ENCODE peak calls at places on chromosomes 11 and 22, in ten cellular contexts. One of them, this sample, is unnamed.

GRCh38 chr22:19056951-19057401 is 65.2 kb downstream of the DGCR2 start:
- DNase-seq in AG09319: no peak
- DNase-seq in amygdala: no peak
- DNase-seq in KBM-7: no peak
- DNase-seq in midbrain: no peak
- DNase-seq in GM23248: no peak
- DNase-seq in GM06990: no peak
- DNase-seq in activated CD8-positive, alpha-beta memory T cell treated with anti-CD3 and anti-CD28 coated beads, Interleukin-2, amount 50 U/mL, for 48 hours: peak
- DNase-seq in GM12891: no peak
- DNase-seq in HTR-8/SVneo: no peak
- DNase-seq in this sample: no peak

GRCh38 chr11:112834277-112834755 is 126.9 kb upstream of the NCAM1 start:
- DNase-seq in GM12891: no peak
- DNase-seq in HTR-8/SVneo: no peak
- DNase-seq in amygdala: peak
- DNase-seq in activated CD8-positive, alpha-beta memory T cell treated with anti-CD3 and anti-CD28 coated beads, Interleukin-2, amount 50 U/mL, for 48 hours: no peak
- DNase-seq in KBM-7: no peak
- DNase-seq in GM06990: no peak
- DNase-seq in midbrain: peak
- DNase-seq in AG09319: no peak
- DNase-seq in GM23248: no peak
- DNase-seq in this sample: no peak

GRCh38 chr11:64234840-64235379 is 526 bp downstream of the VEGFB start:
- DNase-seq in KBM-7: no peak
- DNase-seq in GM23248: peak
- DNase-seq in AG09319: no peak
- DNase-seq in GM12891: no peak
- DNase-seq in activated CD8-positive, alpha-beta memory T cell treated with anti-CD3 and anti-CD28 coated beads, Interleukin-2, amount 50 U/mL, for 48 hours: peak
- DNase-seq in amygdala: no peak
- DNase-seq in GM06990: peak
- DNase-seq in HTR-8/SVneo: peak
- DNase-seq in midbrain: no peak
- DNase-seq in this sample: no peak

GRCh38 chr22:37148742-37149665 is 712 bp downstream of the IL2RB start:
- DNase-seq in amygdala: no peak
- DNase-seq in midbrain: no peak
- DNase-seq in GM12891: no peak
- DNase-seq in KBM-7: no peak
- DNase-seq in activated CD8-positive, alpha-beta memory T cell treated with anti-CD3 and anti-CD28 coated beads, Interleukin-2, amount 50 U/mL, for 48 hours: no peak
- DNase-seq in AG09319: no peak
- DNase-seq in GM06990: no peak
- DNase-seq in HTR-8/SVneo: no peak
- DNase-seq in GM23248: no peak
- DNase-seq in this sample: no peak

GRCh38 chr11:60939828-60940227 is 12.1 kb downstream of the SLC15A3 start:
- DNase-seq in KBM-7: no peak
- DNase-seq in AG09319: no peak
- DNase-seq in HTR-8/SVneo: no peak
- DNase-seq in activated CD8-positive, alpha-beta memory T cell treated with anti-CD3 and anti-CD28 coated beads, Interleukin-2, amount 50 U/mL, for 48 hours: no peak
- DNase-seq in GM12891: no peak
- DNase-seq in amygdala: no peak
- DNase-seq in GM23248: peak
- DNase-seq in midbrain: no peak
- DNase-seq in GM06990: no peak
- DNase-seq in this sample: no peak

GRCh38 chr22:19012308-19012990 is 76.4 kb upstream of the PRODH start:
- DNase-seq in KBM-7: no peak
- DNase-seq in HTR-8/SVneo: no peak
- DNase-seq in GM23248: no peak
- DNase-seq in GM12891: no peak
- DNase-seq in AG09319: no peak
- DNase-seq in activated CD8-positive, alpha-beta memory T cell treated with anti-CD3 and anti-CD28 coated beads, Interleukin-2, amount 50 U/mL, for 48 hours: no peak
- DNase-seq in amygdala: no peak
- DNase-seq in midbrain: no peak
- DNase-seq in GM06990: no peak
- DNase-seq in this sample: no peak

GRCh38 chr11:1542267-1542666 is 29.8 kb downstream of the DUSP8 start:
- DNase-seq in HTR-8/SVneo: no peak
- DNase-seq in GM12891: no peak
- DNase-seq in amygdala: no peak
- DNase-seq in GM06990: no peak
- DNase-seq in midbrain: no peak
- DNase-seq in AG09319: no peak
- DNase-seq in GM23248: no peak
- DNase-seq in activated CD8-positive, alpha-beta memory T cell treated with anti-CD3 and anti-CD28 coated beads, Interleukin-2, amount 50 U/mL, for 48 hours: no peak
- DNase-seq in KBM-7: no peak
- DNase-seq in this sample: no peak

GRCh38 chr22:46907578-46908215 is 145.2 kb downstream of the TBC1D22A start:
- DNase-seq in HTR-8/SVneo: no peak
- DNase-seq in amygdala: no peak
- DNase-seq in AG09319: no peak
- DNase-seq in midbrain: no peak
- DNase-seq in KBM-7: no peak
- DNase-seq in GM23248: no peak
- DNase-seq in GM12891: no peak
- DNase-seq in activated CD8-positive, alpha-beta memory T cell treated with anti-CD3 and anti-CD28 coated beads, Interleukin-2, amount 50 U/mL, for 48 hours: no peak
- DNase-seq in GM06990: no peak
- DNase-seq in this sample: no peak

GRCh38 chr11:18457435-18457834 is 1.8 kb downstream of the LDHAL6A start:
- DNase-seq in activated CD8-positive, alpha-beta memory T cell treated with anti-CD3 and anti-CD28 coated beads, Interleukin-2, amount 50 U/mL, for 48 hours: no peak
- DNase-seq in GM06990: no peak
- DNase-seq in GM12891: no peak
- DNase-seq in HTR-8/SVneo: peak
- DNase-seq in KBM-7: no peak
- DNase-seq in GM23248: no peak
- DNase-seq in midbrain: no peak
- DNase-seq in amygdala: no peak
- DNase-seq in AG09319: no peak
- DNase-seq in this sample: no peak

GRCh38 chr11:64990222-64990918 is 6.4 kb downstream of the BATF2 start:
- DNase-seq in GM12891: no peak
- DNase-seq in amygdala: no peak
- DNase-seq in activated CD8-positive, alpha-beta memory T cell treated with anti-CD3 and anti-CD28 coated beads, Interleukin-2, amount 50 U/mL, for 48 hours: no peak
- DNase-seq in KBM-7: no peak
- DNase-seq in GM23248: no peak
- DNase-seq in midbrain: no peak
- DNase-seq in AG09319: no peak
- DNase-seq in GM06990: no peak
- DNase-seq in HTR-8/SVneo: no peak
- DNase-seq in this sample: no peak

GRCh38 chr22:45226681-45227186 is 14.0 kb downstream of the KIAA0930 start:
- DNase-seq in AG09319: no peak
- DNase-seq in GM12891: no peak
- DNase-seq in HTR-8/SVneo: no peak
- DNase-seq in amygdala: peak
- DNase-seq in activated CD8-positive, alpha-beta memory T cell treated with anti-CD3 and anti-CD28 coated beads, Interleukin-2, amount 50 U/mL, for 48 hours: no peak
- DNase-seq in GM06990: no peak
- DNase-seq in GM23248: peak
- DNase-seq in KBM-7: no peak
- DNase-seq in midbrain: peak
- DNase-seq in this sample: no peak

GRCh38 chr11:124961972-124962609 is 8.1 kb downstream of the CCDC15 start:
- DNase-seq in KBM-7: peak
- DNase-seq in amygdala: no peak
- DNase-seq in GM12891: peak
- DNase-seq in midbrain: peak
- DNase-seq in AG09319: peak
- DNase-seq in GM06990: peak
- DNase-seq in activated CD8-positive, alpha-beta memory T cell treated with anti-CD3 and anti-CD28 coated beads, Interleukin-2, amount 50 U/mL, for 48 hours: no peak
- DNase-seq in HTR-8/SVneo: peak
- DNase-seq in GM23248: peak
- DNase-seq in this sample: peak

GRCh38 chr11:1017269-1018005 is 19.1 kb downstream of the MUC6 start:
- DNase-seq in GM23248: no peak
- DNase-seq in GM06990: no peak
- DNase-seq in AG09319: no peak
- DNase-seq in GM12891: no peak
- DNase-seq in midbrain: no peak
- DNase-seq in amygdala: no peak
- DNase-seq in activated CD8-positive, alpha-beta memory T cell treated with anti-CD3 and anti-CD28 coated beads, Interleukin-2, amount 50 U/mL, for 48 hours: peak
- DNase-seq in HTR-8/SVneo: no peak
- DNase-seq in KBM-7: no peak
- DNase-seq in this sample: peak

GRCh38 chr22:43230983-43231723 is 44.2 kb upstream of the TTLL12 start:
- DNase-seq in activated CD8-positive, alpha-beta memory T cell treated with anti-CD3 and anti-CD28 coated beads, Interleukin-2, amount 50 U/mL, for 48 hours: peak
- DNase-seq in GM06990: peak
- DNase-seq in amygdala: peak
- DNase-seq in midbrain: no peak
- DNase-seq in KBM-7: peak
- DNase-seq in GM23248: peak
- DNase-seq in GM12891: peak
- DNase-seq in HTR-8/SVneo: peak
- DNase-seq in AG09319: no peak
- DNase-seq in this sample: peak

GRCh38 chr11:128259816-128260215 is 327.5 kb downstream of the ETS1 start:
- DNase-seq in midbrain: no peak
- DNase-seq in GM06990: no peak
- DNase-seq in HTR-8/SVneo: no peak
- DNase-seq in amygdala: no peak
- DNase-seq in KBM-7: no peak
- DNase-seq in AG09319: no peak
- DNase-seq in GM12891: no peak
- DNase-seq in GM23248: no peak
- DNase-seq in activated CD8-positive, alpha-beta memory T cell treated with anti-CD3 and anti-CD28 coated beads, Interleukin-2, amount 50 U/mL, for 48 hours: no peak
- DNase-seq in this sample: no peak

GRCh38 chr11:58616594-58616993 is 5.9 kb upstream of the CNTF start:
- DNase-seq in midbrain: no peak
- DNase-seq in activated CD8-positive, alpha-beta memory T cell treated with anti-CD3 and anti-CD28 coated beads, Interleukin-2, amount 50 U/mL, for 48 hours: no peak
- DNase-seq in amygdala: no peak
- DNase-seq in KBM-7: no peak
- DNase-seq in AG09319: peak
- DNase-seq in HTR-8/SVneo: no peak
- DNase-seq in GM12891: no peak
- DNase-seq in GM06990: no peak
- DNase-seq in GM23248: peak
- DNase-seq in this sample: no peak

GRCh38 chr11:95245038-95245437 is 14.0 kb upstream of the SESN3 start:
- DNase-seq in KBM-7: no peak
- DNase-seq in GM06990: no peak
- DNase-seq in GM12891: no peak
- DNase-seq in HTR-8/SVneo: no peak
- DNase-seq in AG09319: no peak
- DNase-seq in activated CD8-positive, alpha-beta memory T cell treated with anti-CD3 and anti-CD28 coated beads, Interleukin-2, amount 50 U/mL, for 48 hours: no peak
- DNase-seq in GM23248: peak
- DNase-seq in amygdala: no peak
- DNase-seq in midbrain: no peak
- DNase-seq in this sample: no peak